ENCODE peak calls at places on chromosomes 2 and 18, in six cellular contexts. M is SK-N-SH; B is Right ventricle myocardium inferior; I is stimulated activated CD4-positive, alpha-beta T cell treated with anti-CD3 and anti-CD28 coated beads, Interleukin-12 subunit alpha, Interleukin-12 subunit beta, amount 100 ng/mL, for 4 hours; U is neural progenitor cell; A is RWPE1. V is an unnamed sample.

GRCh38 chr2:39902103-39902502 is 123.0 kb upstream of the THUMPD2 start:
- DNase-seq in U (no peak), I (no peak), A (no peak), B (no peak), M (no peak), V (no peak)

GRCh38 chr18:58476521-58477210 is 152.2 kb downstream of the ALPK2 start:
- DNase-seq in U (no peak), A (no peak), I (no peak), B (no peak), M (no peak), V (no peak)

GRCh38 chr2:30710016-30710415 is 97.2 kb downstream of the CAPN13 start:
- DNase-seq in A (no peak), M (no peak), B (no peak), I (no peak), U (no peak), V (no peak)

GRCh38 chr2:216985658-216986141 is 125.8 kb upstream of the TNP1 start:
- DNase-seq in I (no peak), A (no peak), M (no peak), B (no peak), U (peak), V (no peak)

GRCh38 chr2:215751200-215751910 is 262.0 kb downstream of the MREG start:
- DNase-seq in B (no peak), I (no peak), A (peak), U (no peak), M (no peak), V (no peak)

GRCh38 chr2:226692521-226693126 is 107.0 kb downstream of the IRS1 start:
- DNase-seq in M (no peak), U (no peak), A (no peak), B (no peak), I (no peak), V (no peak)

GRCh38 chr18:26103579-26103978 is 13.2 kb upstream of the SS18 start:
- DNase-seq in M (peak), B (no peak), A (no peak), I (peak), U (peak), V (peak)

GRCh38 chr2:143572421-143572820 is 443.2 kb downstream of the ARHGAP15 start:
- DNase-seq in I (no peak), U (no peak), B (no peak), M (no peak), A (peak), V (no peak)

GRCh38 chr2:192053921-192054320 is 140.8 kb downstream of the TMEFF2 start:
- DNase-seq in A (no peak), M (no peak), I (no peak), B (no peak), U (no peak), V (no peak)

GRCh38 chr2:219022616-219023015 is 18.7 kb downstream of the CFAP65 start:
- DNase-seq in M (no peak), B (no peak), A (no peak), U (no peak), I (no peak), V (no peak)

GRCh38 chr2:13035866-13036265 is 319.1 kb downstream of the TRIB2 start:
- DNase-seq in I (no peak), A (no peak), M (no peak), B (no peak), U (no peak), V (no peak)

GRCh38 chr2:119116411-119117295 is 41.9 kb downstream of the C1QL2 start:
- DNase-seq in B (no peak), M (no peak), U (no peak), A (no peak), I (no peak), V (no peak)

GRCh38 chr2:181438298-181438697 is 18.9 kb upstream of the ITGA4 start:
- DNase-seq in M (no peak), U (no peak), B (no peak), I (no peak), A (no peak), V (no peak)

GRCh38 chr2:26349690-26350089 is 3.1 kb upstream of the ADGRF3 start:
- DNase-seq in U (no peak), I (no peak), A (no peak), M (no peak), B (no peak), V (no peak)

GRCh38 chr2:55048925-55049793 is 1.1 kb downstream of the RTN4 start:
- DNase-seq in A (peak), M (peak), U (peak), I (peak), B (peak), V (peak)

GRCh38 chr2:232761301-232761907 is 15.0 kb downstream of the KCNJ13 start:
- DNase-seq in I (no peak), A (peak), M (peak), U (peak), B (no peak), V (peak)

GRCh38 chr2:234608946-234609345 is 112.1 kb upstream of the ARL4C start:
- DNase-seq in U (no peak), B (no peak), A (no peak), M (no peak), I (no peak), V (no peak)

GRCh38 chr2:120539937-120540718 is 194.2 kb downstream of the INHBB start:
- DNase-seq in M (peak), U (peak), A (peak), I (no peak), B (peak), V (peak)

GRCh38 chr18:67468038-67468437 is 48.5 kb downstream of the DSEL start:
- DNase-seq in M (no peak), B (no peak), I (no peak), U (no peak), A (no peak), V (no peak)

GRCh38 chr18:25827961-25828561 is 262.4 kb downstream of the SS18 start:
- DNase-seq in M (peak), A (no peak), U (no peak), I (no peak), B (no peak), V (no peak)

GRCh38 chr2:233079473-233079877 is 19.3 kb downstream of the INPP5D start:
- DNase-seq in M (no peak), U (no peak), I (no peak), A (no peak), B (no peak), V (no peak)

GRCh38 chr18:60020107-60020925 is 120.5 kb downstream of the PMAIP1 start:
- DNase-seq in A (no peak), B (peak), U (peak), I (no peak), M (no peak), V (no peak)

GRCh38 chr2:220240640-220241039 is 613.2 kb downstream of the SLC4A3 start:
- DNase-seq in I (no peak), M (no peak), B (no peak), A (no peak), U (no peak), V (no peak)

GRCh38 chr2:206981089-206981674 is 41.9 kb downstream of the CPO start:
- DNase-seq in A (no peak), B (no peak), U (no peak), M (no peak), I (no peak), V (no peak)

GRCh38 chr2:239692348-239692747 is 291.5 kb upstream of the HDAC4 start:
- DNase-seq in B (peak), M (no peak), A (no peak), U (no peak), I (no peak), V (no peak)

GRCh38 chr2:168545439-168546082 is 89.5 kb downstream of the CERS6 start:
- DNase-seq in B (no peak), M (no peak), A (peak), U (peak), I (no peak), V (peak)

GRCh38 chr18:75694292-75694691 is 266.8 kb upstream of the SMIM21 start:
- DNase-seq in M (no peak), A (no peak), B (no peak), U (no peak), I (no peak), V (no peak)

GRCh38 chr2:135843671-135844070 is 6.7 kb upstream of the LCT start:
- DNase-seq in U (no peak), B (no peak), I (no peak), A (no peak), M (no peak), V (no peak)

GRCh38 chr2:182584462-182584861 is 131.6 kb upstream of the DNAJC10 start:
- DNase-seq in I (no peak), M (no peak), B (peak), U (no peak), A (no peak), V (no peak)

GRCh38 chr2:240452471-240453256 is 17.2 kb downstream of the GPC1 start:
- DNase-seq in U (peak), I (no peak), M (peak), A (peak), B (peak), V (peak)

V was measured in A549.